ENCODE peak calls at places on chromosomes 12 and 14, in four cellular contexts. One of them, this sample, is unnamed.
A peak's percentile ranks its signal among the peaks of the same experiment; 100 is the strongest.

GRCh38 chr14:98937021-98937420 is 335.0 kb downstream of the BCL11B start:
- DNase-seq in K562: no peak
- DNase-seq in SK-N-SH: no peak
- DNase-seq in GM12878: no peak
- DNase-seq in this sample: no peak

GRCh38 chr12:22333186-22333745 is 1.2 kb downstream of the ST8SIA1 start:
- DNase-seq in K562: no peak
- DNase-seq in GM12878: no peak
- DNase-seq in SK-N-SH: no peak
- DNase-seq in this sample: no peak

GRCh38 chr14:30518867-30519266 is 40.1 kb upstream of the G2E3 start:
- DNase-seq in GM12878: no peak
- DNase-seq in K562: no peak
- DNase-seq in SK-N-SH: no peak
- DNase-seq in this sample: no peak

GRCh38 chr12:59736359-59736758 is 140.5 kb downstream of the SLC16A7 start:
- DNase-seq in SK-N-SH: no peak
- DNase-seq in K562: no peak
- DNase-seq in GM12878: no peak
- DNase-seq in this sample: no peak

GRCh38 chr12:19771858-19772257 is 332.6 kb downstream of the AEBP2 start:
- DNase-seq in GM12878: no peak
- DNase-seq in K562: no peak
- DNase-seq in SK-N-SH: no peak
- DNase-seq in this sample: no peak

GRCh38 chr12:49892732-49893317 is 10.9 kb downstream of the FAIM2 start:
- DNase-seq in SK-N-SH: no peak
- DNase-seq in K562: no peak
- DNase-seq in GM12878: no peak
- DNase-seq in this sample: no peak

GRCh38 chr12:67728296-67728666 is 79.7 kb downstream of the DYRK2 start:
- DNase-seq in SK-N-SH: peak; percentile 64
- DNase-seq in GM12878: no peak
- DNase-seq in K562: no peak
- DNase-seq in this sample: no peak

GRCh38 chr14:61877050-61877390 is 114.8 kb downstream of the SNAPC1 start:
- DNase-seq in SK-N-SH: peak; percentile 31
- DNase-seq in GM12878: no peak
- DNase-seq in K562: no peak
- DNase-seq in this sample: no peak

GRCh38 chr12:31431721-31432120 is 105.8 kb upstream of the SINHCAF start:
- DNase-seq in GM12878: no peak
- DNase-seq in K562: no peak
- DNase-seq in SK-N-SH: no peak
- DNase-seq in this sample: peak; percentile 27

GRCh38 chr12:46825526-46826414 is at the start of gene SLC38A4:
- DNase-seq in SK-N-SH: peak; percentile 34
- DNase-seq in K562: no peak
- DNase-seq in GM12878: no peak
- DNase-seq in this sample: no peak

GRCh38 chr12:120209851-120210250 is 8.9 kb upstream of the RPLP0 start:
- DNase-seq in SK-N-SH: no peak
- DNase-seq in K562: no peak
- DNase-seq in GM12878: no peak
- DNase-seq in this sample: no peak

GRCh38 chr12:53051058-53051880 is 1.4 kb downstream of the TNS2 start:
- DNase-seq in SK-N-SH: no peak
- DNase-seq in GM12878: no peak
- DNase-seq in K562: no peak
- DNase-seq in this sample: no peak

GRCh38 chr14:69695664-69696527 is 71.0 kb upstream of the SRSF5 start:
- DNase-seq in GM12878: no peak
- DNase-seq in SK-N-SH: peak; percentile 67
- DNase-seq in K562: no peak
- DNase-seq in this sample: no peak

GRCh38 chr12:106954462-106955376 is 988 bp upstream of the TMEM263 start:
- DNase-seq in K562: peak; percentile 45
- DNase-seq in SK-N-SH: peak; percentile 58
- DNase-seq in GM12878: no peak
- DNase-seq in this sample: no peak

GRCh38 chr14:90239139-90239538 is 17.2 kb upstream of the PSMC1 start:
- DNase-seq in GM12878: no peak
- DNase-seq in K562: no peak
- DNase-seq in SK-N-SH: no peak
- DNase-seq in this sample: no peak

GRCh38 chr12:45166056-45166455 is 49.8 kb upstream of the ANO6 start:
- DNase-seq in K562: no peak
- DNase-seq in GM12878: no peak
- DNase-seq in SK-N-SH: no peak
- DNase-seq in this sample: no peak

GRCh38 chr14:53368714-53369191 is 215.6 kb upstream of the DDHD1 start:
- DNase-seq in SK-N-SH: no peak
- DNase-seq in GM12878: no peak
- DNase-seq in K562: no peak
- DNase-seq in this sample: no peak

GRCh38 chr12:115341442-115341841 is 657.5 kb upstream of the TBX3 start:
- DNase-seq in GM12878: no peak
- DNase-seq in K562: no peak
- DNase-seq in SK-N-SH: no peak
- DNase-seq in this sample: no peak

GRCh38 chr12:65926119-65927004 is 102.1 kb downstream of the HMGA2 start:
- DNase-seq in K562: no peak
- DNase-seq in SK-N-SH: no peak
- DNase-seq in GM12878: no peak
- DNase-seq in this sample: no peak

GRCh38 chr14:72863216-72864006 is 30.5 kb downstream of the DPF3 start:
- DNase-seq in SK-N-SH: no peak
- DNase-seq in K562: no peak
- DNase-seq in GM12878: peak; percentile 68
- DNase-seq in this sample: no peak

GRCh38 chr12:96862326-96862725 is 44.7 kb upstream of the NEDD1 start:
- DNase-seq in GM12878: no peak
- DNase-seq in SK-N-SH: no peak
- DNase-seq in K562: no peak
- DNase-seq in this sample: no peak

GRCh38 chr12:120678572-120678971 is 8.4 kb upstream of the MLEC start:
- DNase-seq in K562: no peak
- DNase-seq in SK-N-SH: no peak
- DNase-seq in GM12878: no peak
- DNase-seq in this sample: no peak

GRCh38 chr12:108573310-108573709 is 10.9 kb downstream of the ISCU start:
- DNase-seq in SK-N-SH: no peak
- DNase-seq in K562: no peak
- DNase-seq in GM12878: peak; percentile 69
- DNase-seq in this sample: no peak

GRCh38 chr12:19220861-19221466 is 91.4 kb downstream of the PLEKHA5 start:
- DNase-seq in K562: no peak
- DNase-seq in SK-N-SH: no peak
- DNase-seq in GM12878: no peak
- DNase-seq in this sample: no peak

GRCh38 chr14:47442206-47442605 is 233.2 kb downstream of the MDGA2 start:
- DNase-seq in K562: no peak
- DNase-seq in SK-N-SH: no peak
- DNase-seq in GM12878: no peak
- DNase-seq in this sample: peak; percentile 59

GRCh38 chr14:68664225-68664681 is 128.6 kb downstream of the ZFP36L1 start:
- DNase-seq in GM12878: peak; percentile 34
- DNase-seq in SK-N-SH: no peak
- DNase-seq in K562: no peak
- DNase-seq in this sample: peak; percentile 39
- TF ChIP-seq NRF1 in GM12878: no peak
- TF ChIP-seq NRF1 in SK-N-SH: no peak
- TF ChIP-seq NRF1 in K562: no peak
- TF ChIP-seq NRF1 in this sample: no peak

GRCh38 chr12:109630815-109631214 is 57.2 kb downstream of the MVK start:
- DNase-seq in K562: no peak
- DNase-seq in SK-N-SH: no peak
- DNase-seq in GM12878: no peak
- DNase-seq in this sample: no peak

GRCh38 chr12:109630107-109630506 is 56.5 kb downstream of the MVK start:
- DNase-seq in SK-N-SH: no peak
- DNase-seq in GM12878: no peak
- DNase-seq in K562: no peak
- DNase-seq in this sample: no peak

GRCh38 chr12:109627633-109628032 is 54.0 kb downstream of the MVK start:
- DNase-seq in SK-N-SH: no peak
- DNase-seq in K562: no peak
- DNase-seq in GM12878: no peak
- DNase-seq in this sample: no peak

GRCh38 chr12:109632299-109632698 is 58.7 kb downstream of the MVK start:
- DNase-seq in K562: no peak
- DNase-seq in GM12878: no peak
- DNase-seq in SK-N-SH: no peak
- DNase-seq in this sample: no peak

DNA sequence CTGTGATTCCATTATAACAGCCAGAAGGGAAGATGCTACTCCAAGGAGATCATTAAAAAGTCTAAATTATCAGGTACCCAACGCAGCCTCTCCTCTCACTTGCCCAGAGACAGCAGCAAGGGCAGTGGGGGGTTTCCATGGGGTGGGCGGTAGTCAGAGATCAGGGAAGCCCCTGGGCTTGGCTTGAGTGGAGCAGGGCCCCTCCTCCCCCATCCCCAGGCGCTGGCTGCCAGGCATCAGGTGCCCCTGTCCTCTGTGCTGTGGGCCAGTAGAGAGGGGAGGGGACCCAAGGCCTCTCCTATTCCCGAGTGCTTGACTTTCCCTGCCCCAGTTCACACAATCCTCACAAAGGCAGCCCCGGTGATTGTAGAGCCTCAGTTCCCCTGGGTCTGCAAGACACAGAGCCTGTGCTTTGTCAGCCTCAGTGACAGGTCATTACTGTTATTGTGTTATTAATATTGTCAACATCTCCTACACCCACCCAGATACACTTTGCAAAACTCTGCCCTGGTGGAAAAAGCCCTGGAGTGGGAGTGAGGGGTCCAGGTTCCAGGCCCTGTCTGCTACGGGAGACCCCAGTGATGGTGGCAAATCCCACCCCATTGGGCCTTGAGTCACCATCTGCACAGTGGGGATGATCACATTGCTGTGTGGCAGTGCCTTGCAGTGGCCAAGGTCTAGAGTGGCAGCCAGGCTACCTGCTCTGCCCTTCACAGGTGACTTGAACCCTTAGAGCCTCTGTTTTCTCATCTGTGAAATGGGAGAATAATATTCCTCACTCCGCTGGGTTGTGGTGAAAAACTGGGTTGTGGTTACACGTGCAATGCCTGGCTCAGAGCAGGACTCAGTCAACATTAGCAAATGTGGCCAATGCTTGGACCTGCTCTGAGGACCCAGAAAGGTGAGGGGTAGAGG is 57.9 kb downstream of the MVK start:
- DNase-seq in GM12878: no peak
- DNase-seq in SK-N-SH: no peak
- DNase-seq in K562: no peak
- DNase-seq in this sample: no peak
- TF ChIP-seq NRF1 in GM12878: no peak
- TF ChIP-seq NRF1 in SK-N-SH: no peak
- TF ChIP-seq NRF1 in K562: no peak
- TF ChIP-seq NRF1 in this sample: no peak

DNA sequence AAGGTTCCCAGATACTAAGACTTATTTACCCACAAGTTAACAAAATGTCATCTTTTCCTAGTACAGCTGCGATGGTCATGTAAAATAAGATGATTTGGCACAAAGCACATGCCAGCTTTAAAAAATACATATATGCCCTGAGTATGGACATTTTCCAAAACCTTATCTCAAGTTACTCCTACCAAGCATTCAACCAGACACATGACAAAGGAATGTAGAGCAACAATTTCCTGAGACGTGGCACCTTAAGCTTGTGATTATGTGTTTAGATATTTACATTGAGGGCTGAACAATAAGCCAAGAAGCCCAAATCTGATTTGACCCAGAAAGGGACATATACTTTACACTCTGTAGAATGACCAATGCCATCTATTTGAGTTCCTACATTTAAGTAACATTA is 24.5 kb upstream of the OVCH1 start:
- DNase-seq in K562: no peak
- DNase-seq in SK-N-SH: no peak
- DNase-seq in GM12878: no peak
- DNase-seq in this sample: no peak
- TF ChIP-seq NRF1 in K562: no peak
- TF ChIP-seq NRF1 in SK-N-SH: no peak
- TF ChIP-seq NRF1 in GM12878: no peak
- TF ChIP-seq NRF1 in this sample: no peak

DNA sequence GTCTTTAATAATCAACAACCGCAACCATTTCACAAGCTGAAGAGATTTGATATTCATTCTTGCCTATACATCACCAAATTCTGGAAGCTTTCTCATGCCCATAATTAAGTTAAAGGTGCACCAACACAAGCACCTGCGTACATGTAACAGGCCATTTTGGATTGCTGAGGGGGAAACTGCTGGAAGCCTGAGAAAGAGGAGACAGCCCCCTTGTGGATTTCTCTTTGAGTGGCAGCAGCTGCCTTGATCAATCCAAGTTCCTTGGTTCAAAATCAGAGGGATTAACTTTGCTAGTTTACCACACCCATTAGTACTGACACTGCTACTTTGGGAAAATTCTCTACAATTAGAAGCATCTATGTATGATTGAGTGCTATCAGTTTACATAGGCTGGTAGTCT is 321.1 kb downstream of the NOVA1 start:
- DNase-seq in K562: no peak
- DNase-seq in SK-N-SH: no peak
- DNase-seq in GM12878: no peak
- DNase-seq in this sample: no peak
- TF ChIP-seq NRF1 in K562: no peak
- TF ChIP-seq NRF1 in SK-N-SH: no peak
- TF ChIP-seq NRF1 in GM12878: no peak
- TF ChIP-seq NRF1 in this sample: no peak

DNA sequence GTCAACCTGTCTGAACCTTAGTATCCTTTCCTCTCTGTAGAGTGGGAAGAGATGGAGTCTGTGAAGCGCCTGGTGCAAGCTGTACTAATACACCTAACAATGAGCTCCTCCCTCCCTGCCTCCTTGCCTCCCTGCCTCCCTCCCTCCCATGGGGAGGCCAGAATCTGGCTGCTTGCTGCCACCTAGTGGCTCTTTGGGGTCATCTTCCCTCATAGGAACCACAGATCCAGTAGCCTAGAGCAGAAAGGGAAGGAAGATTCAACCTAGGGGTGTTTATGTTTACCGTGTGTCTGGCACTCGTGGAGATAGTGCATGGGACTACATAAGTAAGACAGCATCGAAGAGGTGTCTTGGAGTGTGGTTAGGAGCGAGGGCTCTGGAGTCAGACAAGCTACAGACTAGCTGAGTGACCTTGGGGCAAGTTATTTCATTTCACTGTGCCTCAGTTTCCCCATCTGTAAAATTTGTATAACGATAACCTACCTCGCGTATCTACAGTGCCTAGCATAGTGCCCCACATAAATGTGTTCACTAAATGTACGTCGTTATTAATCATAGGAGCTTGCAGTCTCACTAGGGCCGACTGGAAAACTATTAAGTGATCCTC is 35.5 kb upstream of the TSPAN9 start:
- DNase-seq in GM12878: peak; percentile 15
- DNase-seq in SK-N-SH: peak; percentile 91
- DNase-seq in K562: peak; percentile 78
- DNase-seq in this sample: peak; percentile 34
- TF ChIP-seq NRF1 in GM12878: no peak
- TF ChIP-seq NRF1 in SK-N-SH: no peak
- TF ChIP-seq NRF1 in K562: no peak
- TF ChIP-seq NRF1 in this sample: no peak

This sample was measured in H1.